ENCODE peak calls at places on chromosomes 5 and 9, in four cellular contexts. L is cardiac fibroblast, B is fibroblast of pulmonary artery, W is AG08395. J is an unnamed sample.

GRCh38 chr9:99835581-99835980 is 13.9 kb downstream of the NR4A3 start:
- DNase-seq in L (no peak), B (no peak), W (no peak), J (no peak)

GRCh38 chr9:126459965-126460843 is 133.6 kb downstream of the MVB12B start:
- DNase-seq in L (no peak), B (no peak), W (no peak), J (no peak)

GRCh38 chr9:98240475-98240874 is 15.0 kb downstream of the TBC1D2 start:
- DNase-seq in L (no peak), B (no peak), W (no peak), J (no peak)

GRCh38 chr5:74296685-74297084 is 343.8 kb downstream of the ENC1 start:
- DNase-seq in L (peak), B (peak), W (no peak), J (no peak)

GRCh38 chr5:1385395-1386273 is 40.7 kb upstream of the CLPTM1L start:
- DNase-seq in L (peak), B (peak), W (peak), J (peak)

GRCh38 chr5:43769576-43770352 is 166.8 kb downstream of the NNT start:
- DNase-seq in L (peak), B (peak), W (peak), J (no peak)

GRCh38 chr5:179509239-179509638 is 41.1 kb upstream of the RUFY1 start:
- DNase-seq in L (no peak), B (no peak), W (no peak), J (no peak)

GRCh38 chr5:133681896-133682295 is 69.6 kb upstream of the FSTL4 start:
- DNase-seq in L (no peak), B (no peak), W (no peak), J (no peak)

GRCh38 chr5:98108497-98108896 is 665.0 kb upstream of the RGMB start:
- DNase-seq in L (peak), B (peak), W (peak), J (no peak)

GRCh38 chr9:112050544-112051475 is 124.3 kb downstream of the SUSD1 start:
- DNase-seq in L (peak), B (peak), W (peak), J (peak)

GRCh38 chr9:23123048-23123632 is 676.5 kb downstream of the DMRTA1 start:
- DNase-seq in L (no peak), B (peak), W (no peak), J (peak)

GRCh38 chr5:149887622-149888183 is 56.9 kb downstream of the PDE6A start:
- DNase-seq in L (peak), B (peak), W (peak), J (no peak)

GRCh38 chr9:127910613-127911205 is 6.1 kb downstream of the ST6GALNAC4 start:
- DNase-seq in L (peak), B (peak), W (peak), J (peak)

GRCh38 chr5:151954271-151954670 is 29.6 kb upstream of the GLRA1 start:
- DNase-seq in L (no peak), B (no peak), W (no peak), J (no peak)

GRCh38 chr5:143707797-143708196 is 104.2 kb upstream of the HMHB1 start:
- DNase-seq in L (peak), B (peak), W (peak), J (no peak)

GRCh38 chr9:135524130-135524861 is 3.1 kb downstream of the LCN1 start:
- DNase-seq in L (peak), B (peak), W (peak), J (no peak)

GRCh38 chr9:117555964-117556629 is 141.2 kb upstream of the ASTN2 start:
- DNase-seq in L (peak), B (peak), W (peak), J (peak)

GRCh38 chr5:147912015-147912414 is 5.7 kb upstream of the C5orf46 start:
- DNase-seq in L (no peak), B (no peak), W (no peak), J (no peak)

GRCh38 chr5:167688731-167689130 is 602.7 kb upstream of the WWC1 start:
- DNase-seq in L (no peak), B (no peak), W (no peak), J (no peak)

GRCh38 chr9:97668485-97668884 is 28.7 kb downstream of the XPA start:
- DNase-seq in L (no peak), B (no peak), W (no peak), J (no peak)

GRCh38 chr5:80246995-80247729 is 8.7 kb downstream of the SERINC5 start:
- DNase-seq in L (peak), B (peak), W (peak), J (peak)

GRCh38 chr9:90420714-90421513 is 221.7 kb downstream of the DIRAS2 start:
- DNase-seq in L (no peak), B (no peak), W (no peak), J (no peak)

GRCh38 chr5:997001-997474 is 11.6 kb upstream of the NKD2 start:
- DNase-seq in L (peak), B (peak), W (no peak), J (peak)

GRCh38 chr5:149745944-149746326 is 15.8 kb downstream of the PPARGC1B start:
- DNase-seq in L (no peak), B (no peak), W (no peak), J (peak)

GRCh38 chr5:123700624-123701023 is 188.6 kb downstream of the CSNK1G3 start:
- DNase-seq in L (peak), B (peak), W (peak), J (no peak)

GRCh38 chr5:161167001-161167765 is 315.2 kb upstream of the ATP10B start:
- DNase-seq in L (no peak), B (no peak), W (no peak), J (no peak)

GRCh38 chr9:136282272-136282861 is 21.5 kb downstream of the CCDC187 start:
- DNase-seq in L (no peak), B (no peak), W (no peak), J (peak)

GRCh38 chr5:39148983-39149534 is 70.3 kb downstream of the FYB1 start:
- DNase-seq in L (peak), B (peak), W (peak), J (no peak)

GRCh38 chr5:143533978-143534763 is 130.7 kb upstream of the NR3C1 start:
- DNase-seq in L (no peak), B (no peak), W (no peak), J (no peak)

GRCh38 chr5:24714757-24715156 is 70.0 kb upstream of the CDH10 start:
- DNase-seq in L (no peak), B (no peak), W (no peak), J (no peak)

GRCh38 chr9:8784813-8785212 is 985.2 kb upstream of the DMAC1 start:
- DNase-seq in L (no peak), B (no peak), W (no peak), J (no peak)

GRCh38 chr9:135326633-135327152 is 152.9 kb upstream of the PPP1R26 start:
- DNase-seq in L (no peak), B (no peak), W (no peak), J (no peak)

GRCh38 chr9:112065781-112066606 is 109.1 kb downstream of the SUSD1 start:
- DNase-seq in L (peak), B (peak), W (no peak), J (peak)

GRCh38 chr5:91864902-91865420 is 481.8 kb upstream of the ARRDC3 start:
- DNase-seq in L (no peak), B (no peak), W (no peak), J (no peak)

GRCh38 chr5:14781106-14781505 is 90.5 kb downstream of the ANKH start:
- DNase-seq in L (peak), B (peak), W (no peak), J (no peak)

GRCh38 chr5:96425436-96425835 is 7.6 kb downstream of the PCSK1 start:
- DNase-seq in L (no peak), B (no peak), W (no peak), J (no peak)